ENCODE peak calls at places on chromosomes 1 and 21, in four cellular contexts. U, R, Z and I are unnamed samples.

GRCh38 chr1:170218261-170218660 is 72.5 kb downstream of the NTMT2 start:
- DNase-seq in U (no peak), R (no peak), Z (peak; percentile 28), I (no peak)

GRCh38 chr1:190320952-190321351 is 156.7 kb downstream of the BRINP3 start:
- DNase-seq in U (peak; percentile 28), R (no peak), Z (no peak), I (peak; percentile 3)

GRCh38 chr1:19169642-19170041 is 40.4 kb downstream of the UBR4 start:
- DNase-seq in U (no peak), R (no peak), Z (peak; percentile 64), I (no peak)

GRCh38 chr1:24362982-24363614 is 43.9 kb downstream of the GRHL3 start:
- DNase-seq in U (peak; percentile 39), R (no peak), Z (peak; percentile 97), I (peak; percentile 96)

GRCh38 chr1:248924696-248925532 is 18.9 kb downstream of the PGBD2 start:
- DNase-seq in U (peak; percentile 40), R (peak; percentile 53), Z (peak; percentile 69), I (peak; percentile 43)

GRCh38 chr1:227950735-227951224 is 3.0 kb upstream of the WNT9A start:
- DNase-seq in U (no peak), R (no peak), Z (no peak), I (no peak)

GRCh38 chr1:54051936-54052469 is 1.0 kb downstream of the TMEM59 start:
- DNase-seq in U (no peak), R (no peak), Z (peak; percentile 88), I (peak; percentile 16)

GRCh38 chr1:120179420-120180348 is 3.4 kb upstream of the SEC22B start:
- DNase-seq in U (no peak), R (peak; percentile 38), Z (peak; percentile 81), I (peak; percentile 24)

GRCh38 chr21:41152149-41152548 is 15.8 kb upstream of the BACE2 start:
- DNase-seq in U (no peak), R (no peak), Z (no peak), I (no peak)

GRCh38 chr1:151294748-151295462 is 12.8 kb downstream of the ZNF687 start:
- DNase-seq in U (no peak), R (peak; percentile 72), Z (no peak), I (no peak)

GRCh38 chr21:15210235-15210678 is 145.5 kb upstream of the NRIP1 start:
- DNase-seq in U (no peak), R (peak; percentile 29), Z (peak; percentile 66), I (peak; percentile 75)

DNA sequence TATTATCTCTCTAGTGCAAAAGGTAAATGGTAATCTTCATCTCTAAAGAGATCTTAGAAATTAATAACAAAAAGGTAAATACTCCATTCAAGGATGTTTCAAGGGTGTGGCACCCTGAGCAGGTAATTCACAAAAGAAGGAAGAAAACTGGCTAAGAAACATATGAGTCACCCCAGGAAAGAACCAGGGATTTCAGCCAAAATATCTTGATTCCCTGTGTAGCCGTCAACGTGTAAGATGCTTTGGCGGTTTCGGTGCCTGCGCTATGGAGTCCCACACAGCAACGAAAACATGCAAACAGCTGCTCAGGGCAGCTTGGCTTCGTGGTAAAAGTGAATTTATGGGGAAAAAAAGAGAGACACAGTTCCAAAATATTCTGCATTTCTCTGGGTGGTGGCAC is 3.7 kb downstream of the ITGB2 start:
- DNase-seq in U (no peak), R (no peak), Z (no peak), I (peak; percentile 91)
- H3K27ac ChIP-seq in U (no peak overlapping the region), R (no peak overlapping the region), Z (no peak overlapping the region), I (peak overlapping the region; percentile 40)

DNA sequence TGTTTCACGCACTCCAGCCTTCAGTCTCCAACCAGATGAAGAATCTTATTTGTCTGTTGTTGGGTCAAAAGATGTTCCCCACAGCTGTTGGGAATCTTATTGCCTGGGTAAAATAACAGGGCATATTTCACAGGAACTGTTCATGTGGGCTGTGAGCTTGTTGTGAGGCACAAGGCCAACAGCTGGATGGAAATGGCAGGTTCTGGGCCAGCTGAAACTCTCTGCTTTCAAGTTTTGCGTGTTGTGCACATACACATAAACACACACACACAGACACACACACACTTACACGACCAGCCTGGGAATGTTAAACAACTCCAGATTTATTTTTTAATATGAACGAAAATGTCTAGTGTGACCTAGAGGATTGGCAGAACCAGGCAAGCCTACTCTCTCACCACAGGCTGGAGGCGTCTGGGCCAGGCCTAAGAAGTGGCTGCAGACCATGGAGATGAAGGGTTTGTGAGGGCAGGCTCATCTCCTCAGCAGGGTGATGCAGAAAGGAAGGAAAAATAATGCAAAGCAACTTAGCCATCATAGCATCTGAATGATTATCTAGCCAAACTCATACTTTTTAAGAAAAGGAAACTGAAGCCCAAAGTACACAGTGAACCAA is 357.0 kb downstream of the TTLL7 start:
- DNase-seq in U (no peak), R (no peak), Z (peak; percentile 3), I (no peak)
- H3K4me2 ChIP-seq in U (no peak overlapping the region), R (no peak overlapping the region), Z (peak overlapping the region; percentile 65), I (no peak overlapping the region)

GRCh38 chr1:160865316-160865715 is 2.6 kb upstream of the CD244 start:
- DNase-seq in U (no peak), R (no peak), Z (no peak), I (no peak)
- H2AFZ ChIP-seq in U (no peak overlapping the region), R (no peak overlapping the region), Z (no peak overlapping the region), I (no peak overlapping the region)

DNA sequence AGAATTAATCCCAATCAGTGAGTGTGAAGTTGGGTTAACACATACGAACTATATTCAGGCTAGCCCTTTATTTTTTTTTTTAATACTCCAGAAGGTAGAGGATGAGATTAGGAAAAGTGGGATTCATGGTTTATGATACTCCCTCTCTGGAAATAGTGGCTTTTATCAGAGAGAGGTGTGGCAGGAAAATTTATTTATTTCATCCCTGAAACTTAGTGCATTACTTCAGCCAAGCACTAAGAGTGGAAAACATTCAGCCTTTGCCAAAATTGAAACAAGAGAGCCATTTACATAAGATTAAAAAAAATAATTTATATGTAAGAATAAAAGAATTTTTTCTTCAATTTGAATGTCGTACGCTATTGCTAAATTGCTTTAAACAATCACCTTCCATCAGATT is 35.0 kb downstream of the MTR start:
- DNase-seq in U (no peak), R (no peak), Z (no peak), I (no peak)
- H3K27ac ChIP-seq in U (no peak overlapping the region), R (no peak overlapping the region), Z (no peak overlapping the region), I (no peak overlapping the region)

DNA sequence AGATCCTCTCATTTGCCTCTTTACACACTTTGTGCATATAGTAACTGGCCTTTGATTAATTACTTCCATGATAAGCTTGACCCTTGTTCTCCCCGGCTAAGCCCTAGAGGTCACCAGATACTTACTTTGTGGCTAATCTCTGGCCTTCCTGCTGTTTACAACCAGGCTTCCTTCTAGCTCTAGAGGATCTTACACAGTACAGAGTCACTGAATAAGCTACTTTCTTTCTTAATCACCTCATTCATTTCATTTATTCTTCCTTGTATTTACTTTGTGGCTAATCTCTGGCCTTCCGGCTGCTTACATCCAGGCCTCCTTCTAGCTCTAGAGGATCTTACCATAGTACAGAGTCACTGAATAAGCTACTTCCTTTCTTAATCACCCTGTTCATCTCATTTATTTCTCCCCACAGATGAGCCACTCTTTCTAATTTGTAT is 144.3 kb upstream of the C1orf21 start:
- DNase-seq in U (no peak), R (no peak), Z (peak; percentile 58), I (no peak)
- H3K4me2 ChIP-seq in U (no peak overlapping the region), R (no peak overlapping the region), Z (peak overlapping the region; percentile 16), I (no peak overlapping the region)

GRCh38 chr1:12556368-12556930 is 61.6 kb downstream of the DHRS3 start:
- DNase-seq in U (no peak), R (no peak), Z (peak; percentile 84), I (no peak)
- H2AFZ ChIP-seq in U (no peak overlapping the region), R (no peak overlapping the region), Z (peak overlapping the region; percentile 38), I (no peak overlapping the region)